ENCODE peak calls at places on chromosomes 6 and 20, in four cellular contexts. One of them, this sample, is unnamed.

GRCh38 chr6:154738561-154738961 is 5.3 kb downstream of the SCAF8 start:
- DNase-seq in HepG2: no peak
- DNase-seq in foreskin fibroblast: no peak
- DNase-seq in GM23338: peak; percentile 60
- DNase-seq in this sample: no peak

GRCh38 chr6:169340395-169340794 is 86.7 kb upstream of the THBS2 start:
- DNase-seq in HepG2: no peak
- DNase-seq in foreskin fibroblast: no peak
- DNase-seq in GM23338: no peak
- DNase-seq in this sample: no peak

GRCh38 chr6:132520953-132521352 is 8.0 kb upstream of the STX7 start:
- DNase-seq in HepG2: no peak
- DNase-seq in foreskin fibroblast: peak; percentile 32
- DNase-seq in GM23338: no peak
- DNase-seq in this sample: no peak

GRCh38 chr6:157268835-157269234 is 54.5 kb downstream of the TMEM242 start:
- DNase-seq in HepG2: no peak
- DNase-seq in foreskin fibroblast: no peak
- DNase-seq in GM23338: no peak
- DNase-seq in this sample: no peak

GRCh38 chr6:10081075-10081474 is 333.8 kb downstream of the TFAP2A start:
- DNase-seq in HepG2: no peak
- DNase-seq in foreskin fibroblast: no peak
- DNase-seq in GM23338: no peak
- DNase-seq in this sample: no peak

GRCh38 chr6:127917766-127918165 is 16.9 kb upstream of the THEMIS start:
- DNase-seq in HepG2: no peak
- DNase-seq in foreskin fibroblast: no peak
- DNase-seq in GM23338: no peak
- DNase-seq in this sample: no peak

GRCh38 chr20:24995741-24996448 is 3.3 kb upstream of the APMAP start:
- DNase-seq in HepG2: no peak
- DNase-seq in foreskin fibroblast: peak; percentile 38
- DNase-seq in GM23338: no peak
- DNase-seq in this sample: no peak

GRCh38 chr6:152952045-152952444 is 30.8 kb downstream of the FBXO5 start:
- DNase-seq in HepG2: peak; percentile 34
- DNase-seq in foreskin fibroblast: peak; percentile 55
- DNase-seq in GM23338: peak; percentile 33
- DNase-seq in this sample: no peak

DNA sequence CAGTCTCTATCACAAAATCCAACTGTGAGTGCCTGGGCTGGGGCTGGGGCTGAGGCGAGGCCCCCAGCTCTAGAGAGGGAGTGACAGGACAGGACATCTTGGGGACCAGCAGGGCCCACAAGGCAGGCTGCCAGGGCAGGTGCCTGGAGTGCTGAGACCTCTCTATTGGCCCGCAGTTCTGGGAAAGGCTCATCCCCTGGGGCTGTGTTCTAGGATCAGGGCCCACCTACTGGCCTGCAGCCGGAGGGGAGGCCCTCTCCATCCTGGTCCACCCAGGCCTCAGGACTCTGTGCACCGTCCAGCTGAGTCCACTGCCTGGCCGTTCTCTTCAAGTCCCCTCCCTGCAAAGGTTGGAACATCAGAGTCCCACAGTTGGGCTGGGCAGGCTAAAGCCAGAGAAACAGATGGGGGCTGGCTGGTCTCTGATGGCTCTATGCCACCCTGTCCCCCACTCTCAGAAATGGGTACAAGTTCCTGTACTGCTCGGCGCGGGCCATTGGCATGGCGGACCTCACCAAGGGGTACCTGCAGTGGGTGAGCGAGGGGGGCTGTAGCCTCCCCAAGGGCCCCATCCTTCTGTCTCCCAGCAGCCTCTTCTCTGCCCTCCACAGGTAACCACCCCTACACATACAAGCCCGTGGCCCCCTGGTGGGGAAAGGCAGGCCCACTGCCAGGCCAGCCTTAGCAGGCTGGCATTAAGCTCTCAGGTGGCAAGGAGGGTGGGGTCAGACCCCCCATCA is 9.0 kb downstream of the EMILIN3 start:
- DNase-seq in HepG2: no peak
- DNase-seq in foreskin fibroblast: no peak
- DNase-seq in GM23338: no peak
- DNase-seq in this sample: no peak
- TF ChIP-seq CTCF in HepG2: peak; percentile 44
- TF ChIP-seq CTCF in foreskin fibroblast: no peak
- TF ChIP-seq CTCF in GM23338: peak; percentile 26
- TF ChIP-seq CTCF in this sample: no peak

DNA sequence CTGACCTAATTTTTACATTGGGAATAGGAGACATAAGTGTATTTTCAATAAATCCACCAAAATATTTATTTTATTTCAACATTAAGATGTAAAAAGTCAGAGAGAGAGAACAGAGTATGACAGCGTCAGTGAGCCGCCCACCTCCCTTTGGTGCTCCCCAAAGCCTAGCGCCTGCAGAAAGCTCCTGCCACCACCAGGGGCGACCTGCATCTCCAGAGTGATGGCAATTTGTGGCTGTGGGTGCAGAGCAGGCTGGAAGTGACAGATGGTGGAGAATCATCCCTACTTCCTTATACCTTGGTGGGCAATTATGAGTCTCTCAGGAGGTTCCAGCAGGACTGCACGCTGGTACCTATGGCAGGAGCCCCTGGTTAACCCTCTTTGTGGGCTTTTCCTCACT is 87.3 kb downstream of the PTPRT start:
- DNase-seq in HepG2: no peak
- DNase-seq in foreskin fibroblast: no peak
- DNase-seq in GM23338: peak; percentile 2
- DNase-seq in this sample: no peak
- TF ChIP-seq CTCF in HepG2: no peak
- TF ChIP-seq CTCF in foreskin fibroblast: no peak
- TF ChIP-seq CTCF in GM23338: peak; percentile 22
- TF ChIP-seq CTCF in this sample: no peak

DNA sequence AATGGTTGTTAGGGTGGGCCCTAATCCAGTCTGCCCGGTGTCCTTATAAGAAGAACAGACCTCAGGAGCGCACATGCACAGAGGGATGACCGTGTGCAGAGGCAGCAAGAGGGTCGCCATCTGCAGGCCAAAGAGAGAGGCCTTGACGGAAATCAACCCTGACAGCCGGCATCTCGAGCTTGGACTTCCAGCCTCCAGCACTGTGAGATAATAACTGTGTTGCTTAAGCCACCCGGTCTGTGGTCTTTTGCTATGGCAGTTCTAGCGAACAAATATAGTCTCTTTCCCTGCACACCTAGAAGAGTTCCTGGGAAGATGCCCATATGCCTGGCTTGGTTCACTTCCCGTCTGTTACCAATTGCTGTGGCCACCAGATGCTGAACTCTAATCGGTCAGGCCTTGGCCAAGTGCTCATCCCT is 35.3 kb upstream of the PTGIS start:
- DNase-seq in HepG2: peak; percentile 84
- DNase-seq in foreskin fibroblast: peak; percentile 51
- DNase-seq in GM23338: peak; percentile 71
- DNase-seq in this sample: no peak
- TF ChIP-seq CTCF in HepG2: peak; percentile 94
- TF ChIP-seq CTCF in foreskin fibroblast: peak; percentile 22
- TF ChIP-seq CTCF in GM23338: peak; percentile 57
- TF ChIP-seq CTCF in this sample: no peak

DNA sequence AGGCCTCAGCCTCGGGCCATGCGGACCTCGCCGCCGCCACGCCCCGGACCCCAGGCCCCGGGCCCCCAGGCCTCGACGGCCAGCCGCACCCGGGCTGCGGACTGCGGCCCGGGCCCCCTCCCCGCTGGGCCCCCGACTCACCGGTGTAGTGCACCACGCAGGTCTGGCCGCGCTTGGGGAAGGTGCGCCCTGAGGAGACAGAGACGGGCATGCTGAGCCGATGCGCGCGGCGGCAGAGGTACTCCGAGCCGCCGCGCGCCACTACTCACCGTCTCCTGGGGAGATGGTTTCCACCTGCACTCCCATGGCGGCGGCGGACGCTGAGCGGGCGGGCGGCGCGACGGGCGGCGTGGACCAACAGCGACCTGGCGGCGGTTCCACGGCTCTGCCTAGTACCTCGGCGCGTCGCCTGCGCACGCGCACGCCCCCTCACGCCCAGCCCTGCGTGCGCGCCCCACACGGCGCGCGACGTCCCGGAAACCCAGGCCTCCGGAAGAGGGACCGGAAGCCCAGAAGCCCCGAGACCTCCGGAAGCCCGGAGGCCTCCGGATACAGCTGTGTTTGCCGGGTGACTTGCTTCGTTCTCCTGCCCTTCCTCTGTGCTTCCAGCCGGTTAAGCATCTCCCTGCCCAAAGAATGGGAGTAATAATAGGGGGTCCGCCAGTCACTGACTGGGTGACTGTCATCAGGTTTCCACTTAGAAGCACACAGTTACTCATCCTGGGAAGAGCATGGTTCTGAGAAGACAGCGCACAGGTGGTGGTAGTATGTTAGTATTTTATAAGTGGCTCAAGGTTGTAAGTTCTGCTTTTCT is at the start of gene FKBP1A:
- DNase-seq in HepG2: peak; percentile 94
- DNase-seq in foreskin fibroblast: peak; percentile 94
- DNase-seq in GM23338: peak; percentile 86
- DNase-seq in this sample: peak; percentile 93
- TF ChIP-seq CTCF in HepG2: peak; percentile 48
- TF ChIP-seq CTCF in foreskin fibroblast: no peak
- TF ChIP-seq CTCF in GM23338: no peak
- TF ChIP-seq CTCF in this sample: no peak

GRCh38 chr6:142942238-142942637 is 2.7 kb downstream of the HIVEP2 start:
- DNase-seq in HepG2: no peak
- DNase-seq in foreskin fibroblast: no peak
- DNase-seq in GM23338: no peak
- DNase-seq in this sample: no peak

GRCh38 chr6:142941018-142941417 is 4.0 kb downstream of the HIVEP2 start:
- DNase-seq in HepG2: no peak
- DNase-seq in foreskin fibroblast: no peak
- DNase-seq in GM23338: no peak
- DNase-seq in this sample: no peak

GRCh38 chr6:142944126-142945066 is 580 bp downstream of the HIVEP2 start:
- DNase-seq in HepG2: peak; percentile 79
- DNase-seq in foreskin fibroblast: peak; percentile 82
- DNase-seq in GM23338: peak; percentile 87
- DNase-seq in this sample: peak; percentile 74

GRCh38 chr6:142943746-142944125 is 1.2 kb downstream of the HIVEP2 start:
- DNase-seq in HepG2: peak; percentile 38
- DNase-seq in foreskin fibroblast: no peak
- DNase-seq in GM23338: peak; percentile 23
- DNase-seq in this sample: peak; percentile 45

GRCh38 chr6:142942805-142943227 is 2.2 kb downstream of the HIVEP2 start:
- DNase-seq in HepG2: peak; percentile 64
- DNase-seq in foreskin fibroblast: no peak
- DNase-seq in GM23338: no peak
- DNase-seq in this sample: peak; percentile 44
- TF ChIP-seq CTCF in HepG2: peak; percentile 34
- TF ChIP-seq CTCF in foreskin fibroblast: no peak
- TF ChIP-seq CTCF in GM23338: peak; percentile 61
- TF ChIP-seq CTCF in this sample: no peak

GRCh38 chr20:22905667-22906066 is 129.4 kb upstream of the SSTR4 start:
- DNase-seq in HepG2: no peak
- DNase-seq in foreskin fibroblast: peak; percentile 80
- DNase-seq in GM23338: no peak
- DNase-seq in this sample: peak; percentile 17

GRCh38 chr20:22910287-22910852 is 124.7 kb upstream of the SSTR4 start:
- DNase-seq in HepG2: no peak
- DNase-seq in foreskin fibroblast: no peak
- DNase-seq in GM23338: no peak
- DNase-seq in this sample: no peak

GRCh38 chr20:22908437-22908836 is 126.7 kb upstream of the SSTR4 start:
- DNase-seq in HepG2: no peak
- DNase-seq in foreskin fibroblast: no peak
- DNase-seq in GM23338: peak; percentile 39
- DNase-seq in this sample: no peak

GRCh38 chr20:22908944-22909343 is 126.2 kb upstream of the SSTR4 start:
- DNase-seq in HepG2: no peak
- DNase-seq in foreskin fibroblast: no peak
- DNase-seq in GM23338: no peak
- DNase-seq in this sample: no peak

GRCh38 chr20:22909436-22909835 is 125.7 kb upstream of the SSTR4 start:
- DNase-seq in HepG2: no peak
- DNase-seq in foreskin fibroblast: no peak
- DNase-seq in GM23338: no peak
- DNase-seq in this sample: no peak
- TF ChIP-seq CTCF in HepG2: no peak
- TF ChIP-seq CTCF in foreskin fibroblast: no peak
- TF ChIP-seq CTCF in GM23338: no peak
- TF ChIP-seq CTCF in this sample: no peak

GRCh38 chr20:58459058-58459743 is 56.0 kb downstream of the APCDD1L start:
- DNase-seq in HepG2: no peak
- DNase-seq in foreskin fibroblast: no peak
- DNase-seq in GM23338: no peak
- DNase-seq in this sample: no peak

GRCh38 chr20:58454460-58454859 is 60.7 kb downstream of the APCDD1L start:
- DNase-seq in HepG2: no peak
- DNase-seq in foreskin fibroblast: no peak
- DNase-seq in GM23338: no peak
- DNase-seq in this sample: no peak

GRCh38 chr20:58458342-58459057 is 56.7 kb downstream of the APCDD1L start:
- DNase-seq in HepG2: no peak
- DNase-seq in foreskin fibroblast: no peak
- DNase-seq in GM23338: no peak
- DNase-seq in this sample: peak; percentile 86

GRCh38 chr20:58453391-58453790 is 61.8 kb downstream of the APCDD1L start:
- DNase-seq in HepG2: no peak
- DNase-seq in foreskin fibroblast: no peak
- DNase-seq in GM23338: no peak
- DNase-seq in this sample: no peak

DNA sequence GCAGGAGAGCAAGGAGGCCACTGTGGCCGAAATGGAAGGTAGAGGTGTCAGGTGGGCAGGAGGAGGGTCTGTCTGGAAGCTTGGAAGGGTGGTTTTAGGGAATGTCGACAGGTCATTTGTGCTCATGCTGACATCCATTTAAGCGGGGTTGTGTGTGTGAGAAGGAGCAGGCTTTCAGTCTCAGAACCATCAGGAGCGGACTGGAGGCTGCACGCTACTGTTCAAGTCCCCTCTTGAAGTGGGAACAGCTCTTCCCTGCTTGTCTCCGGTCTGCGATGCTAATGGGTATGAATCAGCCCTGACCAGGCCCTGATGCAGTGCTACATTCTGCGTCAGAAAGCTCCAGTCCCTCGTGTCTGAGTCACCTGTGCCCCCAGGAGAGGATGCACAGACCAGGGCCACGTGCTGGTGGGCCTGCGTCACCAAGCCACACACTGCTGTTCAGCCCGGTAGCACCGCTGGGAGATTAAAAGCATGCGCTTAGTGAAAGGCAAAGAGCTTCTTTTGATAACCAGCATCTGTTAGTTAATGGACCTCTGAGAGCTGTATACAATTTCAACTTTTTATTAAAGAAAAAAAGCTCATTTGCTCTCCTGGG is 58.0 kb downstream of the APCDD1L start:
- DNase-seq in HepG2: no peak
- DNase-seq in foreskin fibroblast: peak; percentile 28
- DNase-seq in GM23338: no peak
- DNase-seq in this sample: no peak
- TF ChIP-seq CTCF in HepG2: no peak
- TF ChIP-seq CTCF in foreskin fibroblast: no peak
- TF ChIP-seq CTCF in GM23338: no peak
- TF ChIP-seq CTCF in this sample: no peak

This sample was measured in GM20000.